ENCODE peak calls at places on chromosomes 16 and 17, in four cellular contexts. G, D, L and T are unnamed samples.

GRCh38 chr17:57892146-57892819 is 42.4 kb upstream of the MRPS23 start:
- DNase-seq in G (peak; percentile 86), D (peak; percentile 92), L (no peak), T (peak; percentile 96)

GRCh38 chr16:1426734-1427451 is 4.0 kb upstream of the PERCC1 start:
- DNase-seq in G (no peak), D (peak; percentile 55), L (no peak), T (no peak)

GRCh38 chr17:20988896-20989295 is 53.9 kb downstream of the USP22 start:
- DNase-seq in G (no peak), D (no peak), L (no peak), T (no peak)

GRCh38 chr17:28698253-28698941 is 13.3 kb downstream of the PROCA1 start:
- DNase-seq in G (no peak), D (no peak), L (no peak), T (no peak)

GRCh38 chr16:4709481-4709880 is 16.1 kb downstream of the NUDT16L1 start:
- DNase-seq in G (no peak), D (no peak), L (no peak), T (no peak)

GRCh38 chr17:10127819-10128375 is 70.5 kb downstream of the GAS7 start:
- DNase-seq in G (no peak), D (no peak), L (no peak), T (no peak)

GRCh38 chr17:78839762-78840529 is 668 bp downstream of the USP36 start:
- DNase-seq in G (no peak), D (peak; percentile 79), L (no peak), T (no peak)

GRCh38 chr16:87404764-87405625 is 12.9 kb downstream of the MAP1LC3B start:
- DNase-seq in G (no peak), D (no peak), L (no peak), T (no peak)

GRCh38 chr16:84119368-84119767 is 2.6 kb upstream of the MBTPS1 start:
- DNase-seq in G (no peak), D (no peak), L (no peak), T (no peak)

GRCh38 chr17:29018788-29019474 is 13.1 kb upstream of the SEZ6 start:
- DNase-seq in G (no peak), D (no peak), L (no peak), T (no peak)

GRCh38 chr16:19559242-19559910 is 3.9 kb downstream of the VPS35L start:
- DNase-seq in G (peak; percentile 37), D (peak; percentile 40), L (no peak), T (no peak)

GRCh38 chr17:39235555-39236221 is 9.9 kb upstream of the STAC2 start:
- DNase-seq in G (peak; percentile 84), D (peak; percentile 80), L (peak; percentile 24), T (peak; percentile 79)

GRCh38 chr17:33854596-33854995 is 400.5 kb upstream of the CCL2 start:
- DNase-seq in G (no peak), D (no peak), L (no peak), T (no peak)

GRCh38 chr17:10628756-10629155 is 28.4 kb downstream of the MYH3 start:
- DNase-seq in G (peak; percentile 58), D (peak; percentile 39), L (no peak), T (peak; percentile 66)

GRCh38 chr17:65154770-65155589 is 17.8 kb downstream of the RGS9 start:
- DNase-seq in G (no peak), D (no peak), L (no peak), T (no peak)

GRCh38 chr17:66667491-66668030 is 167.4 kb upstream of the CACNG5 start:
- DNase-seq in G (no peak), D (no peak), L (peak; percentile 56), T (no peak)

GRCh38 chr17:50841949-50842354 is 6.6 kb downstream of the WFIKKN2 start:
- DNase-seq in G (peak; percentile 84), D (peak; percentile 97), L (no peak), T (peak; percentile 83)

GRCh38 chr17:7513850-7514419 is 29.8 kb downstream of the POLR2A start:
- DNase-seq in G (no peak), D (no peak), L (no peak), T (no peak)

GRCh38 chr16:50474138-50474537 is 74.1 kb upstream of the NKD1 start:
- DNase-seq in G (no peak), D (no peak), L (no peak), T (no peak)

GRCh38 chr17:48596000-48596734 is 2.6 kb upstream of the HOXB5 start:
- DNase-seq in G (no peak), D (no peak), L (no peak), T (no peak)

GRCh38 chr16:17307501-17307900 is 163.3 kb downstream of the XYLT1 start:
- DNase-seq in G (no peak), D (no peak), L (no peak), T (no peak)

GRCh38 chr17:30336369-30337171 is 2.7 kb upstream of the TMIGD1 start:
- DNase-seq in G (peak; percentile 72), D (peak; percentile 43), L (no peak), T (peak; percentile 62)

GRCh38 chr16:1674751-1675664 is 3.1 kb upstream of the JPT2 start:
- DNase-seq in G (no peak), D (no peak), L (no peak), T (no peak)

GRCh38 chr17:69853533-69854262 is 221.3 kb upstream of the KCNJ16 start:
- DNase-seq in G (no peak), D (no peak), L (no peak), T (no peak)

GRCh38 chr17:49957350-49957749 is 11.6 kb upstream of the DLX4 start:
- DNase-seq in G (no peak), D (no peak), L (no peak), T (no peak)

GRCh38 chr16:8963010-8963824 is 489 bp downstream of the USP7 start:
- DNase-seq in G (no peak), D (peak; percentile 75), L (no peak), T (no peak)

DNA sequence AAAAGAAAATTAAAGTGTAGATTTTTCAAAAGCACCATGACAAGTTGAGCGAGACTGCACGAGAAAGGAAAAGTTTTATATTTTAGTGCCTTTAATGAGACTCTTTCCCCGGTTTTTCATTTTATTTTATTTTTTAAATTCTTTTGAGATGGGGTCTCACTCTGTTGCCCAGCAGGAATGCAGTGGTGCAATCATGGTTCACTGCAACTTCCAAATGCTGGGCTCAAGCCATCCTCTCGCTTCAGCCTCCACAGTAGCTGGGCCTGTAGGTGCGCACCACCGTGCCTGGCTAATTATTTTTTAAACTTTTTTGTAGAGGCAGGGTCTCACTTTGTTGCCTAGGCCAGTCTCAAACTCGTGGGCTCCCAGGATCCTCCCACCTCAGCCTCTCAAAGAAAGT is 5.7 kb upstream of the ATP2A3 start:
- DNase-seq in G (no peak), D (no peak), L (no peak), T (no peak)
- TF ChIP-seq USF1 in G (no peak), D (no peak), L (no peak), T (no peak)

DNA sequence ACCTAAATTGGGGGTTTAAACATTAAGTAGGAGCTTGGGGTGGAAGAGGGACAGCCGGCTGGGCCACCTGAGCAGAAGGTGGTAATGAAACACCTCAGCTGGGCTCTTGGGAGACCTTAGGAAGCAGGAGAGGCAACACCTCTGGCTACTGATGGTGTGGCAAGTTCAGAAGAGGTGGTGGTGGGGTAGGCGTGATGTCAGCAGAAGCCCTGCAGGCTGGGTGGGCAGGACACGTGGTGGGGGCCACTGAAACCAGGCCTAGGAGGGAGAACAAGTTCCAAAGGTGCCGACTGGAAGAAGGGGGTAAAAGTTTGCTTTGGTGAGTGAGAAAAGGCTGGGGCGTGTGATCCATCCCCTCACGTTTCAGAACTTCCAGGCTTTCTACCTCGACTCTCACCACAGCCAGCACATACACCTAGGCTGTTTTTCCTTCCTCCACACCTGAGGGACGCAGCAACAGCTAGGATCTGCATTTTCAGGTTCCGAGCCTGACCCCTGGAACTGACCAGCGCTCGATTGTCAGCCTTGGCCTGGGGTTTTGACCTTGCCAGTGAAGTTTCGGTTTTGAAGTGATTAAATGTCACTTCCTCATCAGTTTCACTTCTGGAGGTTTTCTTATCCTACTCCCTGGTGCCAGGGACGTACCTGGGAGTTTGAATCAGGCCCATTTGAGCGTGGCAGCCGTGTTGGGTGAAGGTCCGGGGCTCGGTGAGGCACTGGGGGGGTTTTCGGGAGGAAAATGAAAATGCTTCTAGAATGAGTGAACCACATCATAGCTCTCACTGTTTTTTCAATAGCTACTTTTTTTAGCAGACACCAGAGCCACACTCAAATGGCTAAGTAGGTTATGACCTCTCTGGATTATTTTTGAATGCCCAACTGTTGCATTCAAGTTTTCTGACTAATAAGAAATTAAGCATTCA is 10.0 kb downstream of the SNN start:
- DNase-seq in G (no peak), D (no peak), L (peak; percentile 61), T (no peak)
- TF ChIP-seq USF1 in G (no peak), D (no peak), L (no peak), T (no peak)

DNA sequence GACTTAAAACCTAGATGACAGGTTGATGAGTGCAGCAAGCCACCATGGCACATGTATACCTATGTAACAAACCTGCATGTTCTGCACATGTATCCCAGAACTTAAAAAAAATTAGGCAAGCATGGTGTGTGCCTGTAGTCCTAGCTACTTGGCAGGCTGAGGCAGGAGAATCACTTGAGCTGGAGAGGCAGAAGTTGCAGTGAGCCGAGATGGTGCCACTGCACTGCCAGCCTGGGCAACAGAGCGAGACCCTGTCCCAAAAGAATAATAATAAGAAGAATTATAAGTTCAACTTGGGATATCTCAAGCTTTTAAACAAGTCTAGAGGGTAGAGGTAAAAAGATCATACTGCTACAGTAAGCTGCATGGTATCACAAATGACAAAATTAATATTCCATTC is 9.8 kb downstream of the CDC6 start:
- DNase-seq in G (no peak), D (no peak), L (no peak), T (no peak)
- TF ChIP-seq USF1 in G (no peak), D (no peak), L (no peak), T (no peak)

GRCh38 chr16:46751381-46751780 is 3.2 kb upstream of the MYLK3 start:
- DNase-seq in G (no peak), D (no peak), L (no peak), T (no peak)
- TF ChIP-seq USF1 in G (no peak), D (no peak), L (no peak), T (no peak)

GRCh38 chr17:17171991-17172939 is 33.9 kb downstream of the PLD6 start:
- DNase-seq in G (peak; percentile 76), D (no peak), L (no peak), T (peak; percentile 29)
- TF ChIP-seq USF1 in G (no peak), D (no peak), L (no peak), T (no peak)

DNA sequence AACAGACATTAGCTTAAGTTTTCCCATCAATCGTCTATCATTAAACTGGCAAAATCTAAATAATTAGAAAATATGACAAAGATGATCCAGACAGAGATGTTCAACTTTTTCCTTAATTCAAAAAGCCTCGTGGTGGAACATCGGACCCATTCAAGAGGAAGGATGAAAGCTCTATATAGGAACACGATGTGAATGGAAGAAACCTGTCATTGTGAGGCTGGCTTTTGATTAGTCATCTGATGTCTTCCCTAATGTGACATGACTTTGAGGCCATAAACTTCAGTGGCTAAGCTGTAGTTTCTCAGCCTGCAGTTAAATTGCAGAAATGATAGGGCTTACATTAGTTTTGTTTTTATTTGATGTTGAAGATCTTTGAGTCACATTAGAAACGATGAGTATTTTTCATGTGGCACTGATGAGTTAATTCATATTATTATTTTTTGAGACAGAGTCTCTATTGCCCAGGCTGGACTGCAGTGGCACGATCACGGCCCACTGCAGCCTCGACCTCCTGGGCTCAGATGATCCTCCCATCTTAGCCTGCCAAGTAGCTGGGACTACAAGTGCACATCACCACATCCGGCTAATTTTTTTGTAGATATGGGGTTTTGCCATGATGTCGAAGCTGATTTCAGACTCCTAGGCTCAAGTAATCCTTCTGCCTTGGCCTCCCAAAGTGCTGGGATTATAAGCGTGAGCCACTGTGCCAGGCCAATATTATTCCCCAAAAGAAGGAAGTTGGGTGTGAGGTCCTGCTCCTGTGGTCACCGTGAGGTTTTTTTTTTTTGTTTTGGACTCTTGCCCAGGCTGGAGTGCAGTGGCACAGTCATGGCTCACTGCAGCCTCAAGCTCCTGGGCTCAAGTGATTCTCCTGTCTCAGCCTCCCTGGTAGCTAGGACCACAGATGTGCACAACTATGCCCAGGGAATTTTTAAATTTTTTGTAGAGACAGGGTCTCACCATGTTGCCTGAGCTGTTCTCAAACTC is 1.3 kb downstream of the AMZ2 start:
- DNase-seq in G (no peak), D (no peak), L (no peak), T (no peak)
- TF ChIP-seq USF1 in G (no peak), D (no peak), L (no peak), T (no peak)

GRCh38 chr16:13909872-13910303 is 10.1 kb upstream of the ERCC4 start:
- DNase-seq in G (no peak), D (no peak), L (no peak), T (no peak)
- TF ChIP-seq USF1 in G (no peak), D (no peak), L (no peak), T (no peak)